ENCODE peak calls at places on chromosomes 1 and 21, in four cellular contexts. P is body of pancreas, W is OCI-LY7, O is ovary. F is an unnamed sample.

GRCh38 chr1:30262158-30262557 is 461.2 kb downstream of the MATN1 start:
- DNase-seq in W (no peak), O (no peak), P (no peak), F (no peak)

GRCh38 chr21:45365608-45366241 is 39.2 kb upstream of the COL18A1 start:
- DNase-seq in O (no peak), P (peak; percentile 63), W (no peak), F (no peak)

GRCh38 chr1:91765880-91766443 is 120.0 kb downstream of the TGFBR3 start:
- DNase-seq in P (no peak), W (no peak), O (no peak), F (no peak)

GRCh38 chr1:77976433-77977076 is 2.3 kb downstream of the FUBP1 start:
- DNase-seq in O (no peak), P (no peak), W (no peak), F (no peak)

GRCh38 chr1:25729045-25729444 is 70.9 kb upstream of the SELENON start:
- DNase-seq in W (no peak), P (no peak), O (no peak), F (no peak)

GRCh38 chr1:92081031-92081430 is 886 bp downstream of the BTBD8 start:
- DNase-seq in P (no peak), W (no peak), O (no peak), F (no peak)

GRCh38 chr1:3015269-3015635 is 6.0 kb upstream of the ACTRT2 start:
- DNase-seq in P (no peak), W (no peak), O (no peak), F (no peak)

GRCh38 chr1:206734499-206735142 is 36.0 kb upstream of the IL19 start:
- DNase-seq in O (no peak), P (peak; percentile 52), W (peak; percentile 67), F (peak; percentile 71)

GRCh38 chr1:29577512-29577911 is 341.2 kb downstream of the PTPRU start:
- DNase-seq in P (no peak), W (no peak), O (no peak), F (no peak)

GRCh38 chr1:40316595-40317393 is at the start of gene COL9A2:
- DNase-seq in P (peak; percentile 47), O (no peak), W (peak; percentile 75), F (peak; percentile 56)

DNA sequence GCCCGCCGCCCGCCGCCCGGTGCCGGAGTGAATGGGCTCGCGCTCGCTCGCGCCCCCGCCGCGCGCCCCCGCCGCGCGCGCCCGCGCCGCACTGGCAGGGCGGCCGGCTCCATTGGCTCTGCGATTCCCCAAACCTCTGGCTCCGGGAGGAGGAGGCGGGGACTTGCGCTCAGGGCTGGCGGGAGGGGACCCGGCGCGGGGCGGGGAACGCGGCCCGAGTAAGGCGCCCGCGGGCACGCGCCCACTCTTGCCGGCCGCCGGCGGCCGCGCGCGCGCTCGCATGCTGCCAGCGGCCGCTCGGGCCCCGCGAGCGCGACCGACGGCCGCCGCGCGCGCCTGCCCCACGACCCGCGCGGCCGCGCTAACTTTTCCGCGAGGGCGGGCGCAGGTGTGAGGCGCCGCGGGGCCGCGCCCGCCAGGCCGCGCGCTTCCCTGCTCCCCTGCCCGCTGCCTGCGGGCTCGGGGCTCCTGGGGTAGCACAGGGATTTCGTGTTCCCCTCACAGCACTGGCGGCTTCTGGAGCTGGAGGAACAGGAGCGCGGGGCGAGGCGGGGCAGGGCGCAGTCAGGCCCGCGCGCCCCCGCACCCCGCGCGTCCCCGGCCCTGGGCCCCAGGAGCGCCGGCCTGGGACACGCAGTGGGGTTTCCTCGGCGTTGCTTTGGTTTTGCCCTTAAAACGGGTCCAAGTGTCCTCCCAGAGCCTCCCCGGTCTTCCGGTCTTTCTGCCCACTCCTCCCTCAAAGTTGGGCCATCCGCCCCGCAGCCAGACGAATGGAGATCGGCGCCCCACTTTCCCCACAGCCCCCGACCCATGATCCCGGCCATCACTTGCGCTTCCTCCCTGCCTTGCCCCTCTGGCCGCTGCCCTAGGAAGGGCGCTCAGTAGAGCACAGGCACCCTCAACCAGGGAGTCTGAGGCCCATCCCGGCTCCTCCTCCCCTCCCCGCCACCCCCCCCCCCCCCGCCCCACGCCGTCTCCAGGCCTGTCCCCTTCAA is 101.5 kb downstream of the CASZ1 start:
- DNase-seq in W (peak; percentile 77), O (peak; percentile 87), P (peak; percentile 94), F (peak; percentile 74)
- H3K27ac ChIP-seq in W (no peak overlapping the region), O (no peak overlapping the region), P (peak overlapping the region; percentile 91), F (peak overlapping the region; percentile 22)

DNA sequence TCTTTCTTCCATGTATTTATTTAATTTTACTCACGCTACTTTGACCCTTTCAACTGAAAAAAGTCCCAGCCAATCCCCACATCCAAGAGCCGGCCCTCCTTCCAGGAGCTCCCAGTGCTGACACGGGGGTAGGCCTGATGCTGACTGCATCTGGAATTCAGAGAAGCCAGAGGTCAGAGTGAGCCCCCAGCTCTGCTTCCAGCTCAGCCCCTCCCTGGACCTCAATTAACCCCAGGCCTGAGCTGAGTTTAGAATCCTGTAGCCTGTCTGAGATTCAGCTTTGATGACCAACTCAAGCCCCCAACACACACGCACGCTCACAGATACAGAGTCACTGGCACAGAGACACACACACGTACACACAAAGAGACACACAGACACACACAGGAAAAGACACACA is 247.9 kb downstream of the NPHP4 start:
- DNase-seq in O (no peak), P (no peak), W (no peak), F (no peak)
- H3K27ac ChIP-seq in O (no peak overlapping the region), P (no peak overlapping the region), W (no peak overlapping the region), F (no peak overlapping the region)

DNA sequence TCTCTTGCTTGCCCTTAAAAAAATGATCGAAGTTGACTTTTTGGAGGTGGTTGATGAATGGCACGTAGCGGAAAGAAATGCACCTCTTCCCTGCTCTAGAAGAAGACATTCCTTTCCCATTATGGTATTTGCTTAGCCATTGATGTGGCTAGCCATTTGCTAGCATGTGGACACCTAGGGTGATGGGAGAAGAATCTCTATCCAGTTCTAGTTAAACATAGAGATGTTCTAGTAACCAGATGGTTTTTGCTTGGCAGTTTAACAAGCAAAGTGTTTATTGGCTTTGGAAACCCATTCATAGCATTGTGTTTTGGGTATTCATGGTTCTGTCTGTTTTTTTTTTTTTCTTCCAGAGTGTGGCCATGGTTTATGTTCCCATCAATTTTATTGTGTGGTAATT is 78.9 kb downstream of the KCNJ6 start:
- DNase-seq in O (no peak), W (no peak), P (no peak), F (no peak)
- H3K27ac ChIP-seq in O (no peak overlapping the region), W (no peak overlapping the region), P (no peak overlapping the region), F (no peak overlapping the region)

DNA sequence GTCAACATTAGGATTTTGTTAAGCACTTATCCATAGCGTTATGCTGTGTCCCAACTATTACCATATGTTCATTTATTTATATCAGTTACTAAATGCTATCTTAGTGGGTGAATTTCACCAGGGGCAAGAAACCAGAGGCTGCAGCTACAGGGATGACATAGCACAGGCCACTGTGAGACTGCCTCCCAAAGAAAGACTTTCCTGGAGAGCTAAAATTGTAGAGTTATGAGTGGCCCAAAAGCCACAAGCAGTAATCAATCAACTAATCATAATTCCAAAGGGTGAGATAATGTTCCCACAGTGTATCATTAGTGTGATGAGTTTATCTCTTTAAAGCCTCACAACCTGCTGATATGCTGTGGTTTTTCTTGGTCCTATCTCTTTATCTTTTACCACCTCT is 3.8 kb upstream of the TGFB2 start:
- DNase-seq in P (no peak), W (no peak), O (no peak), F (no peak)
- H3K27ac ChIP-seq in P (no peak overlapping the region), W (no peak overlapping the region), O (no peak overlapping the region), F (no peak overlapping the region)

GRCh38 chr1:228807904-228808487 is 72.7 kb downstream of the RHOU start:
- DNase-seq in O (no peak), W (no peak), P (no peak), F (no peak)
- H3K27ac ChIP-seq in O (no peak overlapping the region), W (no peak overlapping the region), P (no peak overlapping the region), F (no peak overlapping the region)

GRCh38 chr1:94357661-94358060 is 60.5 kb upstream of the ABCD3 start:
- DNase-seq in O (no peak), W (no peak), P (no peak), F (no peak)
- H3K27ac ChIP-seq in O (no peak overlapping the region), W (no peak overlapping the region), P (no peak overlapping the region), F (no peak overlapping the region)

GRCh38 chr1:152511596-152511995 is 993 bp downstream of the LCE5A start:
- DNase-seq in P (no peak), W (no peak), O (no peak), F (no peak)
- H3K27ac ChIP-seq in P (no peak overlapping the region), W (no peak overlapping the region), O (no peak overlapping the region), F (no peak overlapping the region)

F was measured in CD4-positive, alpha-beta memory T cell.